ENCODE peak calls at places on chromosomes 2 and 18, in nine cellular contexts. One of them, this sample, is unnamed.

GRCh38 chr2:48247171-48247570 is 282.8 kb upstream of the STON1 start:
- DNase-seq in NCI-H1105: no peak
- DNase-seq in stimulated activated CD8-positive, alpha-beta memory T cell treated with anti-CD3 and anti-CD28 coated beads, Interleukin-7, amount 100 ng/mL, for 1 hour: no peak
- DNase-seq in AG08395: no peak
- DNase-seq in head of caudate nucleus: no peak
- DNase-seq in Calu3: no peak
- DNase-seq in WERI-Rb-1: no peak
- DNase-seq in left cardiac atrium: no peak
- DNase-seq in ELF-1: no peak
- DNase-seq in this sample: no peak

GRCh38 chr18:55477537-55478300 is 110.3 kb downstream of the TCF4 start:
- DNase-seq in left cardiac atrium: peak
- DNase-seq in AG08395: peak
- DNase-seq in stimulated activated CD8-positive, alpha-beta memory T cell treated with anti-CD3 and anti-CD28 coated beads, Interleukin-7, amount 100 ng/mL, for 1 hour: no peak
- DNase-seq in ELF-1: peak
- DNase-seq in head of caudate nucleus: no peak
- DNase-seq in NCI-H1105: no peak
- DNase-seq in Calu3: peak
- DNase-seq in WERI-Rb-1: no peak
- DNase-seq in this sample: no peak

GRCh38 chr2:70514612-70515055 is 39.0 kb downstream of the TGFA start:
- DNase-seq in left cardiac atrium: no peak
- DNase-seq in WERI-Rb-1: no peak
- DNase-seq in ELF-1: no peak
- DNase-seq in NCI-H1105: peak
- DNase-seq in head of caudate nucleus: peak
- DNase-seq in Calu3: peak
- DNase-seq in AG08395: no peak
- DNase-seq in stimulated activated CD8-positive, alpha-beta memory T cell treated with anti-CD3 and anti-CD28 coated beads, Interleukin-7, amount 100 ng/mL, for 1 hour: no peak
- DNase-seq in this sample: peak

GRCh38 chr18:56815926-56816325 is 164.8 kb downstream of the WDR7 start:
- DNase-seq in left cardiac atrium: no peak
- DNase-seq in ELF-1: no peak
- DNase-seq in head of caudate nucleus: no peak
- DNase-seq in AG08395: no peak
- DNase-seq in WERI-Rb-1: no peak
- DNase-seq in Calu3: no peak
- DNase-seq in NCI-H1105: no peak
- DNase-seq in stimulated activated CD8-positive, alpha-beta memory T cell treated with anti-CD3 and anti-CD28 coated beads, Interleukin-7, amount 100 ng/mL, for 1 hour: no peak
- DNase-seq in this sample: no peak

GRCh38 chr2:224757934-224758548 is 41.9 kb upstream of the CCDC195 start:
- DNase-seq in WERI-Rb-1: no peak
- DNase-seq in AG08395: no peak
- DNase-seq in NCI-H1105: no peak
- DNase-seq in left cardiac atrium: no peak
- DNase-seq in ELF-1: no peak
- DNase-seq in stimulated activated CD8-positive, alpha-beta memory T cell treated with anti-CD3 and anti-CD28 coated beads, Interleukin-7, amount 100 ng/mL, for 1 hour: no peak
- DNase-seq in head of caudate nucleus: no peak
- DNase-seq in Calu3: no peak
- DNase-seq in this sample: no peak

GRCh38 chr2:180191352-180192124 is 184.4 kb upstream of the CWC22 start:
- DNase-seq in stimulated activated CD8-positive, alpha-beta memory T cell treated with anti-CD3 and anti-CD28 coated beads, Interleukin-7, amount 100 ng/mL, for 1 hour: no peak
- DNase-seq in WERI-Rb-1: no peak
- DNase-seq in Calu3: no peak
- DNase-seq in AG08395: no peak
- DNase-seq in NCI-H1105: no peak
- DNase-seq in head of caudate nucleus: no peak
- DNase-seq in left cardiac atrium: no peak
- DNase-seq in ELF-1: no peak
- DNase-seq in this sample: no peak

GRCh38 chr2:222707689-222708273 is 36.3 kb downstream of the MOGAT1 start:
- DNase-seq in ELF-1: no peak
- DNase-seq in Calu3: peak
- DNase-seq in WERI-Rb-1: no peak
- DNase-seq in left cardiac atrium: no peak
- DNase-seq in head of caudate nucleus: no peak
- DNase-seq in AG08395: peak
- DNase-seq in stimulated activated CD8-positive, alpha-beta memory T cell treated with anti-CD3 and anti-CD28 coated beads, Interleukin-7, amount 100 ng/mL, for 1 hour: no peak
- DNase-seq in NCI-H1105: no peak
- DNase-seq in this sample: no peak

GRCh38 chr2:229417906-229418305 is 146.8 kb upstream of the PID1 start:
- DNase-seq in stimulated activated CD8-positive, alpha-beta memory T cell treated with anti-CD3 and anti-CD28 coated beads, Interleukin-7, amount 100 ng/mL, for 1 hour: no peak
- DNase-seq in ELF-1: no peak
- DNase-seq in AG08395: no peak
- DNase-seq in Calu3: no peak
- DNase-seq in left cardiac atrium: no peak
- DNase-seq in NCI-H1105: peak
- DNase-seq in WERI-Rb-1: no peak
- DNase-seq in head of caudate nucleus: no peak
- DNase-seq in this sample: peak

GRCh38 chr2:216371756-216372702 is at the start of gene MARCHF4:
- DNase-seq in left cardiac atrium: peak
- DNase-seq in Calu3: peak
- DNase-seq in head of caudate nucleus: no peak
- DNase-seq in NCI-H1105: peak
- DNase-seq in ELF-1: peak
- DNase-seq in WERI-Rb-1: peak
- DNase-seq in stimulated activated CD8-positive, alpha-beta memory T cell treated with anti-CD3 and anti-CD28 coated beads, Interleukin-7, amount 100 ng/mL, for 1 hour: peak
- DNase-seq in AG08395: peak
- DNase-seq in this sample: peak

GRCh38 chr18:67651438-67651837 is 134.9 kb upstream of the DSEL start:
- DNase-seq in WERI-Rb-1: no peak
- DNase-seq in ELF-1: no peak
- DNase-seq in head of caudate nucleus: no peak
- DNase-seq in Calu3: no peak
- DNase-seq in stimulated activated CD8-positive, alpha-beta memory T cell treated with anti-CD3 and anti-CD28 coated beads, Interleukin-7, amount 100 ng/mL, for 1 hour: no peak
- DNase-seq in left cardiac atrium: no peak
- DNase-seq in NCI-H1105: no peak
- DNase-seq in AG08395: peak
- DNase-seq in this sample: no peak

GRCh38 chr2:125318740-125319139 is 1293.7 kb downstream of the CNTNAP5 start:
- DNase-seq in stimulated activated CD8-positive, alpha-beta memory T cell treated with anti-CD3 and anti-CD28 coated beads, Interleukin-7, amount 100 ng/mL, for 1 hour: no peak
- DNase-seq in head of caudate nucleus: no peak
- DNase-seq in WERI-Rb-1: no peak
- DNase-seq in ELF-1: no peak
- DNase-seq in left cardiac atrium: no peak
- DNase-seq in AG08395: no peak
- DNase-seq in NCI-H1105: no peak
- DNase-seq in Calu3: no peak
- DNase-seq in this sample: no peak

GRCh38 chr2:105789745-105790466 is 45.2 kb downstream of the NCK2 start:
- DNase-seq in left cardiac atrium: peak
- DNase-seq in NCI-H1105: no peak
- DNase-seq in AG08395: peak
- DNase-seq in ELF-1: no peak
- DNase-seq in WERI-Rb-1: no peak
- DNase-seq in head of caudate nucleus: no peak
- DNase-seq in Calu3: no peak
- DNase-seq in stimulated activated CD8-positive, alpha-beta memory T cell treated with anti-CD3 and anti-CD28 coated beads, Interleukin-7, amount 100 ng/mL, for 1 hour: no peak
- DNase-seq in this sample: no peak

GRCh38 chr2:22842209-22842608 is 542.8 kb upstream of the KLHL29 start:
- DNase-seq in ELF-1: no peak
- DNase-seq in AG08395: no peak
- DNase-seq in head of caudate nucleus: no peak
- DNase-seq in NCI-H1105: no peak
- DNase-seq in left cardiac atrium: no peak
- DNase-seq in Calu3: no peak
- DNase-seq in stimulated activated CD8-positive, alpha-beta memory T cell treated with anti-CD3 and anti-CD28 coated beads, Interleukin-7, amount 100 ng/mL, for 1 hour: no peak
- DNase-seq in WERI-Rb-1: no peak
- DNase-seq in this sample: no peak

GRCh38 chr2:128498086-128498485 is 179.4 kb upstream of the HS6ST1 start:
- DNase-seq in stimulated activated CD8-positive, alpha-beta memory T cell treated with anti-CD3 and anti-CD28 coated beads, Interleukin-7, amount 100 ng/mL, for 1 hour: no peak
- DNase-seq in Calu3: no peak
- DNase-seq in ELF-1: no peak
- DNase-seq in NCI-H1105: no peak
- DNase-seq in WERI-Rb-1: no peak
- DNase-seq in AG08395: no peak
- DNase-seq in left cardiac atrium: no peak
- DNase-seq in head of caudate nucleus: no peak
- DNase-seq in this sample: no peak

GRCh38 chr2:67414867-67415266 is 17.7 kb downstream of the ETAA1 start:
- DNase-seq in AG08395: no peak
- DNase-seq in Calu3: no peak
- DNase-seq in head of caudate nucleus: no peak
- DNase-seq in NCI-H1105: no peak
- DNase-seq in left cardiac atrium: no peak
- DNase-seq in stimulated activated CD8-positive, alpha-beta memory T cell treated with anti-CD3 and anti-CD28 coated beads, Interleukin-7, amount 100 ng/mL, for 1 hour: no peak
- DNase-seq in WERI-Rb-1: no peak
- DNase-seq in ELF-1: no peak
- DNase-seq in this sample: no peak

GRCh38 chr2:27075219-27075871 is 3.1 kb upstream of the EMILIN1 start:
- DNase-seq in Calu3: no peak
- DNase-seq in NCI-H1105: peak
- DNase-seq in WERI-Rb-1: no peak
- DNase-seq in left cardiac atrium: peak
- DNase-seq in AG08395: no peak
- DNase-seq in ELF-1: no peak
- DNase-seq in stimulated activated CD8-positive, alpha-beta memory T cell treated with anti-CD3 and anti-CD28 coated beads, Interleukin-7, amount 100 ng/mL, for 1 hour: no peak
- DNase-seq in head of caudate nucleus: no peak
- DNase-seq in this sample: no peak

GRCh38 chr18:23837591-23837990 is 148.3 kb downstream of the LAMA3 start:
- DNase-seq in left cardiac atrium: peak
- DNase-seq in WERI-Rb-1: no peak
- DNase-seq in NCI-H1105: no peak
- DNase-seq in head of caudate nucleus: no peak
- DNase-seq in Calu3: no peak
- DNase-seq in AG08395: peak
- DNase-seq in ELF-1: no peak
- DNase-seq in stimulated activated CD8-positive, alpha-beta memory T cell treated with anti-CD3 and anti-CD28 coated beads, Interleukin-7, amount 100 ng/mL, for 1 hour: no peak
- DNase-seq in this sample: no peak

This sample was measured in NCI-H748 treated with DMSO at 0.1 percent for 48 hours.